ENCODE peak calls at places on chromosomes 11 and 22, in five cellular contexts. One of them, this sample, is unnamed.
A peak's percentile ranks its signal among the peaks of the same experiment; 100 is the strongest.

GRCh38 chr11:18692941-18693760 is 5.4 kb upstream of the TMEM86A start:
- DNase-seq in HCT116: no peak
- DNase-seq in RWPE1: no peak
- DNase-seq in sigmoid colon: no peak
- DNase-seq in adrenal gland: no peak
- DNase-seq in this sample: no peak

GRCh38 chr22:49507607-49508292 is 319.9 kb downstream of the BRD1 start:
- DNase-seq in HCT116: no peak
- DNase-seq in RWPE1: no peak
- DNase-seq in sigmoid colon: no peak
- DNase-seq in adrenal gland: no peak
- DNase-seq in this sample: no peak

GRCh38 chr11:40403321-40403720 is 1056.1 kb downstream of the LRRC4C start:
- DNase-seq in HCT116: no peak
- DNase-seq in RWPE1: no peak
- DNase-seq in sigmoid colon: no peak
- DNase-seq in adrenal gland: no peak
- DNase-seq in this sample: no peak

GRCh38 chr22:41001722-41002122 is 50.5 kb downstream of the RBX1 start:
- DNase-seq in HCT116: no peak
- DNase-seq in RWPE1: peak; percentile 69
- DNase-seq in sigmoid colon: no peak
- DNase-seq in adrenal gland: no peak
- DNase-seq in this sample: no peak

GRCh38 chr22:29313126-29314071 is 2.1 kb downstream of the RASL10A start:
- DNase-seq in HCT116: peak; percentile 34
- DNase-seq in RWPE1: no peak
- DNase-seq in sigmoid colon: peak; percentile 70
- DNase-seq in adrenal gland: peak; percentile 50
- DNase-seq in this sample: no peak

GRCh38 chr22:19984851-19985811 is 31.5 kb downstream of the ARVCF start:
- DNase-seq in HCT116: no peak
- DNase-seq in RWPE1: no peak
- DNase-seq in sigmoid colon: no peak
- DNase-seq in adrenal gland: no peak
- DNase-seq in this sample: no peak

GRCh38 chr11:41099654-41100053 is 359.8 kb downstream of the LRRC4C start:
- DNase-seq in HCT116: no peak
- DNase-seq in RWPE1: no peak
- DNase-seq in sigmoid colon: no peak
- DNase-seq in adrenal gland: no peak
- DNase-seq in this sample: no peak

GRCh38 chr22:39498368-39498767 is 3.7 kb upstream of the MIEF1 start:
- DNase-seq in HCT116: no peak
- DNase-seq in RWPE1: no peak
- DNase-seq in sigmoid colon: no peak
- DNase-seq in adrenal gland: no peak
- DNase-seq in this sample: no peak

GRCh38 chr11:35721576-35722341 is 59.2 kb downstream of the TRIM44 start:
- DNase-seq in HCT116: no peak
- DNase-seq in RWPE1: no peak
- DNase-seq in sigmoid colon: no peak
- DNase-seq in adrenal gland: peak; percentile 8
- DNase-seq in this sample: no peak

GRCh38 chr11:8768625-8769333 is 86.2 kb downstream of the RPL27A start:
- DNase-seq in HCT116: peak; percentile 72
- DNase-seq in RWPE1: peak; percentile 38
- DNase-seq in sigmoid colon: no peak
- DNase-seq in adrenal gland: peak; percentile 88
- DNase-seq in this sample: no peak

GRCh38 chr11:77026743-77027142 is 7.5 kb upstream of the B3GNT6 start:
- DNase-seq in HCT116: no peak
- DNase-seq in RWPE1: no peak
- DNase-seq in sigmoid colon: no peak
- DNase-seq in adrenal gland: no peak
- DNase-seq in this sample: no peak

GRCh38 chr11:33520103-33520502 is 180.5 kb downstream of the C11orf91 start:
- DNase-seq in HCT116: no peak
- DNase-seq in RWPE1: no peak
- DNase-seq in sigmoid colon: no peak
- DNase-seq in adrenal gland: no peak
- DNase-seq in this sample: no peak

GRCh38 chr11:124108158-124108557 is 7.1 kb upstream of the VWA5A start:
- DNase-seq in HCT116: peak; percentile 22
- DNase-seq in RWPE1: no peak
- DNase-seq in sigmoid colon: no peak
- DNase-seq in adrenal gland: no peak
- DNase-seq in this sample: no peak

GRCh38 chr11:2724653-2725366 is 25.0 kb upstream of the KCNQ1OT1 start:
- DNase-seq in HCT116: no peak
- DNase-seq in RWPE1: no peak
- DNase-seq in sigmoid colon: peak; percentile 79
- DNase-seq in adrenal gland: no peak
- DNase-seq in this sample: no peak

GRCh38 chr22:29744902-29745301 is 21.9 kb downstream of the ZMAT5 start:
- DNase-seq in HCT116: no peak
- DNase-seq in RWPE1: peak; percentile 75
- DNase-seq in sigmoid colon: no peak
- DNase-seq in adrenal gland: no peak
- DNase-seq in this sample: no peak

GRCh38 chr22:41687901-41688364 is 734 bp downstream of the SNU13 start:
- DNase-seq in HCT116: no peak
- DNase-seq in RWPE1: no peak
- DNase-seq in sigmoid colon: no peak
- DNase-seq in adrenal gland: peak; percentile 45
- DNase-seq in this sample: no peak

DNA sequence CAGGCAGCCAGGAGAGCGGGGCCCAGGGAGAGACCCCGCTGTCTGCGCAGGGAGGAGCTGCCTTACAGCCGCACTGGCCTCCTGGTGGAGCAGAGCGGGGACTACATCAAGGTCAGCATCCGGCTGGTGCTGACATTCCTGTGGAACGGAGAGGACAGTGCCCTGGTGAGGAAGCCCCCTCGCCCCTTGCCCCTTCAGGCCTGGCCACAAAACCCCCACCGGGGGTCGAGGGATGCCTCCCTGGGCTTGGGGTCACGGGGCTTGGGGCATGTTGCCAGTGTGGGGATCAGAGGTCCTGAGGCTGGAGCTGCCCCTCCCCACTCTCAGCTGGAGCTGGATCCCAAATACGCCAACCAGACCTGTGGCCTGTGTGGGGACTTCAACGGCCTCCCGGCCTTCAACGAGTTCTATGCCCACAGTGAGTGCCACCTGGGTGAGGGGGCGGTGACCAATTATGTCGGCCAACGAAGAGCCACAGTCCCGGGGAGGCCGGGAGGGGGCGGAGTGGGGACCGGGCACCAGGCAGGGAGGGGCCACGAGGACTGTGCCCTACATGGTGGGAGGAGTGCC is 4.2 kb downstream of the MUC5B start:
- DNase-seq in HCT116: no peak
- DNase-seq in RWPE1: no peak
- DNase-seq in sigmoid colon: peak; percentile 61
- DNase-seq in adrenal gland: no peak
- DNase-seq in this sample: no peak
- TF ChIP-seq CTCF in HCT116: peak; percentile 17
- TF ChIP-seq CTCF in RWPE1: no peak
- TF ChIP-seq CTCF in sigmoid colon: no peak
- TF ChIP-seq CTCF in adrenal gland: no peak
- TF ChIP-seq CTCF in this sample: peak; percentile 16

GRCh38 chr11:27703453-27703852 is 3.2 kb upstream of the BDNF start:
- DNase-seq in HCT116: no peak
- DNase-seq in RWPE1: peak; percentile 34
- DNase-seq in sigmoid colon: no peak
- DNase-seq in adrenal gland: no peak
- DNase-seq in this sample: no peak

GRCh38 chr11:27701262-27702105 is 1.2 kb upstream of the BDNF start:
- DNase-seq in HCT116: no peak
- DNase-seq in RWPE1: peak; percentile 29
- DNase-seq in sigmoid colon: no peak
- DNase-seq in adrenal gland: peak; percentile 54
- DNase-seq in this sample: peak; percentile 80

GRCh38 chr11:27700351-27701261 is at the start of gene BDNF:
- DNase-seq in HCT116: no peak
- DNase-seq in RWPE1: peak; percentile 50
- DNase-seq in sigmoid colon: no peak
- DNase-seq in adrenal gland: peak; percentile 13
- DNase-seq in this sample: peak; percentile 84

GRCh38 chr11:27710536-27710935 is 10.3 kb upstream of the BDNF start:
- DNase-seq in HCT116: no peak
- DNase-seq in RWPE1: no peak
- DNase-seq in sigmoid colon: no peak
- DNase-seq in adrenal gland: no peak
- DNase-seq in this sample: no peak

GRCh38 chr11:27705873-27706820 is 5.9 kb upstream of the BDNF start:
- DNase-seq in HCT116: no peak
- DNase-seq in RWPE1: peak; percentile 46
- DNase-seq in sigmoid colon: no peak
- DNase-seq in adrenal gland: no peak
- DNase-seq in this sample: no peak
- TF ChIP-seq CTCF in HCT116: peak; percentile 90
- TF ChIP-seq CTCF in RWPE1: peak; percentile 63
- TF ChIP-seq CTCF in sigmoid colon: no peak
- TF ChIP-seq CTCF in adrenal gland: peak; percentile 62
- TF ChIP-seq CTCF in this sample: peak; percentile 66

GRCh38 chr22:43094085-43094484 is 4.9 kb upstream of the TTLL1 start:
- DNase-seq in HCT116: no peak
- DNase-seq in RWPE1: no peak
- DNase-seq in sigmoid colon: no peak
- DNase-seq in adrenal gland: peak; percentile 95
- DNase-seq in this sample: no peak
- TF ChIP-seq CTCF in HCT116: no peak
- TF ChIP-seq CTCF in RWPE1: no peak
- TF ChIP-seq CTCF in sigmoid colon: no peak
- TF ChIP-seq CTCF in adrenal gland: peak; percentile 22
- TF ChIP-seq CTCF in this sample: no peak

GRCh38 chr11:119673389-119674336 is 55.3 kb downstream of the NECTIN1 start:
- DNase-seq in HCT116: no peak
- DNase-seq in RWPE1: no peak
- DNase-seq in sigmoid colon: no peak
- DNase-seq in adrenal gland: peak; percentile 62
- DNase-seq in this sample: no peak
- TF ChIP-seq CTCF in HCT116: no peak
- TF ChIP-seq CTCF in RWPE1: no peak
- TF ChIP-seq CTCF in sigmoid colon: no peak
- TF ChIP-seq CTCF in adrenal gland: no peak
- TF ChIP-seq CTCF in this sample: no peak

DNA sequence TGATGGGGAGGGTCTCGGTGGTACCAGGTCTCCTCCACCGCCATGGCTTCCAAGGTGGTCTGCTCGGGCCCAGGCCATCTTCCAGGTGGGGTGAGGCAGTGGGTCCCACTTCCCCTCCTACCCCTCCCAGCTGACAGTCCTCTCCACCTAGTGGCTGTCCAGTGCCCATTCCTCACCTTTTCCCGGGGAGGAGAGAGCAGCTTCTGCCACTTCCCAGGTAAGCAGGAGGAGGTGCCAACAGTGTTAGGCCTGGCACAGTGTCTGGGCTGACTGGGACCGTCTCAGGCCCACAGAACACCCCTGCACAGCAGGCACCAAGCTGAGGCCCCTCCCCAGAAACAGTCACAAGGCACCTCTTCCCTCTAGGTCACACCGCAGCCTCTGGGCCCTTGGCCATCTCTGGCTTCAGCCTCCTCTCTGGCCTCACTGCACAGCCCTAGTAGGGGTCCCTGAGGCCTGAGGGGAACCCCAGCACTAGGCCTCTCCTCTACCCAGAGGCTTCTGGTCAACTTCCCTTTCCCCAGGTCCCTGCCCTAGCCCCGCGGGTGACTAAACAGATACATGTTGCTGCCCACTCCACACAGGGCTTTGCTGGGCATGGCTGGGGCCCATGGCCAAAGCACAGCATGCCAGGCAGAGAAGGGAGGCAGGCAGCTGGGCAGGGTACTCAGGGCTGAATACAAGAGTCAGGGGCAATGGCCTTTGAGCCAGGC is 2.3 kb upstream of the ANKRD13D start:
- DNase-seq in HCT116: no peak
- DNase-seq in RWPE1: no peak
- DNase-seq in sigmoid colon: peak; percentile 74
- DNase-seq in adrenal gland: no peak
- DNase-seq in this sample: no peak
- TF ChIP-seq CTCF in HCT116: peak; percentile 22
- TF ChIP-seq CTCF in RWPE1: no peak
- TF ChIP-seq CTCF in sigmoid colon: no peak
- TF ChIP-seq CTCF in adrenal gland: no peak
- TF ChIP-seq CTCF in this sample: no peak

GRCh38 chr22:35257002-35257320 is 332 bp upstream of the HMGXB4 start:
- DNase-seq in HCT116: no peak
- DNase-seq in RWPE1: peak; percentile 2
- DNase-seq in sigmoid colon: no peak
- DNase-seq in adrenal gland: no peak
- DNase-seq in this sample: no peak

GRCh38 chr22:35253946-35254345 is 3.3 kb upstream of the HMGXB4 start:
- DNase-seq in HCT116: no peak
- DNase-seq in RWPE1: no peak
- DNase-seq in sigmoid colon: no peak
- DNase-seq in adrenal gland: no peak
- DNase-seq in this sample: no peak

GRCh38 chr22:35258144-35258988 is 1.1 kb downstream of the HMGXB4 start:
- DNase-seq in HCT116: no peak
- DNase-seq in RWPE1: peak; percentile 4
- DNase-seq in sigmoid colon: no peak
- DNase-seq in adrenal gland: peak; percentile 13
- DNase-seq in this sample: no peak

DNA sequence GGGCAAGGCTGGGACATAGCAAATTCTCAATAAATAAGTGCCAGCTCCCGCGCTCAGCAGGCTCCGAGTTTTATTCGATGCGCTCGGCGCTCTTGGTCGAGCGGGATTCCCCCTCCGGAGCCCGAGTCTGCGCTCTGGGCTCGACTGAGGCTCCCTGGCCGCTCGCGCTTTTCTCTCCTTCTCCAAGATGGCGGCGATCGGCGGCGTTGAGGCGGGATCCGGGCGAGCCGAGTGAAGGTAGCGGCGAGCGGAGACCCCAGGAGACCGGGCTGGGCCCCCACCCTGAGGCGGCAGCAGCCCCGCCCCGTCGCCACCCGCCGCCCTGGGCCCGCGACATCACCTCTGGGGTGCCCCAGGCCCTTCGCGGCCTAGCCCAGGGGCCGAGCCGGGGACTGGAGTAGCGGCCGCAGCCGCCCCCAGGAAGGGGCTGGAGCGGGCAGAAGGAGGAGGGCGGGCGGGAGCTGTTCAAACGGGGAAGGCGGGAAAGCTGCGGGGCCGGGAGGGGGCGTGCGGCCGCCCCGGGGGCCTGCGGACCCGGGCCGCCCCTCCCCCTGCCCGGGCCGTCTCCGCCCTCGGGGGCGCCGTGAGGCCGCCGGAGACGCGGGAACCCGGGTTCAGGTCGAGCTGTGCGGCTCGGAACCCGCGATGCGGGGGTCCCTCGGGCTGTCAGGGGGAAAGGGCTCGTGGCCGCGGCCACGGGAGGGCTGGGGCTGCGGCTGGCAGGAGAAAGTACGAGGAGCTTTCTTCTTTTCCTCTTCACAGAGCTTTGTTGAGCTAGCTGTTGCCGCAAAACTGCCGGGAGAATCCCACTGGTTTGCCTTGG is at the start of gene HMGXB4:
- DNase-seq in HCT116: peak; percentile 71
- DNase-seq in RWPE1: peak; percentile 79
- DNase-seq in sigmoid colon: peak; percentile 92
- DNase-seq in adrenal gland: peak; percentile 90
- DNase-seq in this sample: peak; percentile 95
- TF ChIP-seq CTCF in HCT116: no peak
- TF ChIP-seq CTCF in RWPE1: no peak
- TF ChIP-seq CTCF in sigmoid colon: no peak
- TF ChIP-seq CTCF in adrenal gland: no peak
- TF ChIP-seq CTCF in this sample: peak; percentile 37

This sample was measured in osteocyte.